ENCODE peak calls at places on chromosomes 6 and 20, in nine cellular contexts. B is HCT116, M is prostate gland, Z is H1, L is transverse colon, W is GM23338, V is sigmoid colon, K is stomach, Y is suprapubic skin. S is an unnamed sample.

GRCh38 chr6:9540534-9541126 is 874.2 kb downstream of the TFAP2A start:
- DNase-seq in K (no peak), Y (no peak), V (no peak), B (peak; percentile 47), L (no peak), Z (no peak), W (peak; percentile 61), M (peak; percentile 20), S (no peak)

GRCh38 chr6:79423216-79423615 is 114.0 kb downstream of the LCA5 start:
- DNase-seq in B (no peak), V (no peak), K (no peak), Z (no peak), L (no peak), Y (no peak), M (no peak), W (no peak), S (no peak)

GRCh38 chr20:21682576-21682975 is 22.9 kb upstream of the PAX1 start:
- DNase-seq in K (no peak), Z (no peak), W (no peak), V (no peak), L (no peak), M (no peak), B (no peak), Y (peak; percentile 82), S (no peak)

GRCh38 chr6:36956111-36956820 is 1.7 kb downstream of the PI16 start:
- DNase-seq in B (no peak), Y (peak; percentile 53), Z (no peak), W (no peak), K (peak; percentile 63), V (no peak), M (no peak), L (no peak), S (no peak)

GRCh38 chr6:81054011-81054410 is 698.5 kb downstream of the TENT5A start:
- DNase-seq in K (no peak), B (no peak), Z (no peak), L (no peak), W (no peak), Y (no peak), V (no peak), M (no peak), S (no peak)

GRCh38 chr20:58651823-58652605 is 931 bp downstream of the STX16 start:
- DNase-seq in W (peak; percentile 97), V (peak; percentile 71), Z (peak; percentile 66), K (peak; percentile 66), L (peak; percentile 74), Y (no peak), B (no peak), M (peak; percentile 36), S (peak; percentile 17)

GRCh38 chr20:34891166-34892062 is 15.0 kb downstream of the ACSS2 start:
- DNase-seq in Z (no peak), B (peak; percentile 64), Y (no peak), L (no peak), K (no peak), M (no peak), W (no peak), V (no peak), S (no peak)

GRCh38 chr6:109799664-109800063 is 108.6 kb downstream of the FIG4 start:
- DNase-seq in K (peak; percentile 30), M (no peak), Z (no peak), L (no peak), B (no peak), W (no peak), Y (no peak), V (no peak), S (no peak)

GRCh38 chr20:16351415-16351814 is 221.8 kb downstream of the KIF16B start:
- DNase-seq in W (no peak), M (no peak), K (no peak), V (no peak), Z (no peak), Y (no peak), L (no peak), B (no peak), S (no peak)

DNA sequence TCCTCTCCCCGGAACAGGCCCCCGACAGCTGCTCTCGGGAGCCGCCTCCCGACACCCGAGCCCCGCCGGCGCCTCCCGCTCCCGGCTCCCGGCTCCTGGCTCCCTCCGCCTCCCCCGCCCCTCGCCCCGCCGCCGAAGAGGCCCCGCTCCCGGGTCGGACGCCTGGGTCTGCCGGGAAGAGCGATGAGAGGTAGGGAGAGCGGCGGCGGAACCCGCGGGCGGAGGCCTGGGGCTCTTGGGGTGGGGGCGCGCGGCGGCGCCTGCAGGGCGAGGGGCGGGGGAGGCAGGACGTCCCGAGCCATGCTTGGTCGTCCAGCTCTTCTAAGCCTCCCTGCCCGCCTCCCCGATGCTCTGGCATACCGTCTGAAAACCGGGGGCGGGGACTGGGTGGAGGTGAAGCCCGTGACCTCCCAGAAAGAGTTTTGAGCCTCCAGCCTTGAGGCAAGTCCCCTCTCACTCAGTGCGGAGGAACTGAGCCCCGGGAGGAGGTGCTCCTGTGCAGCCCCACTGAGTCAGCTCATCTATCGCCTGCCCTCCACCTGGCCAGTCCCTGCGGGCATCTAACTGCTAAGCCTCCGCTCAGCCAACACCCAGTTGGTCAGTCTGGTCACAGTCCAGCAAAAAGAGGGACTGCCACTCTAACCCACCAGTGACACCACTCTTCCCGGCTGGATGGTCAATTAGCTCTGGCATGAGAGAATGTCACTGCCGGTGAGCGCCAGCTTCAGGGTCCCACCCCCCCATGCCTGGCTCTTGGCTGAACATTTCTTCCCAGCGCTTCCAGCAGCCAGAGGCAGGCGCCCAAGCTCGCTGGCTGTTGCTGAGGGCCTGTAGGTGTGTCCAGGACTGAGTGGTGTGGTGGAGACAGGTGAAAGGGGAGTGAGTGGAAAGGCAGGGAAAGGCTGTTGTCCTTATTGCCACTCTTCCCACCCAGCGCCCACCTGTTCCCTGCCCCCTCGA is 482 bp downstream of the DDR1 start:
- DNase-seq in M (no peak), Y (no peak), W (peak; percentile 81), L (peak; percentile 62), V (peak; percentile 80), B (no peak), Z (peak; percentile 65), K (peak; percentile 43), S (peak; percentile 64)
- H3K27ac ChIP-seq in M (peak overlapping the region; percentile 96), Y (peak overlapping the region; percentile 98), W (peak overlapping the region; percentile 88), L (peak overlapping the region; percentile 95), V (peak overlapping the region; percentile 89), B (peak overlapping the region; percentile 99), Z (peak overlapping the region; percentile 86), K (peak overlapping the region; percentile 94), S (peak overlapping the region; percentile 98)

GRCh38 chr6:26575494-26575939 is 21.2 kb upstream of the ABT1 start:
- DNase-seq in W (peak; percentile 74), M (no peak), K (no peak), B (no peak), Y (no peak), V (no peak), Z (no peak), L (no peak), S (no peak)

GRCh38 chr6:26570027-26570809 is 26.5 kb upstream of the ABT1 start:
- DNase-seq in Y (no peak), Z (peak; percentile 45), V (no peak), M (no peak), L (no peak), K (no peak), W (no peak), B (no peak), S (no peak)

GRCh38 chr6:26568601-26569432 is 27.9 kb upstream of the ABT1 start:
- DNase-seq in B (peak; percentile 92), W (peak; percentile 92), L (peak; percentile 98), Z (peak; percentile 99), Y (peak; percentile 97), K (peak; percentile 93), M (peak; percentile 93), V (peak; percentile 97), S (peak; percentile 94)

GRCh38 chr6:26569433-26569764 is 27.4 kb upstream of the ABT1 start:
- DNase-seq in L (no peak), V (no peak), Z (no peak), M (no peak), W (no peak), B (no peak), K (no peak), Y (no peak), S (no peak)

DNA sequence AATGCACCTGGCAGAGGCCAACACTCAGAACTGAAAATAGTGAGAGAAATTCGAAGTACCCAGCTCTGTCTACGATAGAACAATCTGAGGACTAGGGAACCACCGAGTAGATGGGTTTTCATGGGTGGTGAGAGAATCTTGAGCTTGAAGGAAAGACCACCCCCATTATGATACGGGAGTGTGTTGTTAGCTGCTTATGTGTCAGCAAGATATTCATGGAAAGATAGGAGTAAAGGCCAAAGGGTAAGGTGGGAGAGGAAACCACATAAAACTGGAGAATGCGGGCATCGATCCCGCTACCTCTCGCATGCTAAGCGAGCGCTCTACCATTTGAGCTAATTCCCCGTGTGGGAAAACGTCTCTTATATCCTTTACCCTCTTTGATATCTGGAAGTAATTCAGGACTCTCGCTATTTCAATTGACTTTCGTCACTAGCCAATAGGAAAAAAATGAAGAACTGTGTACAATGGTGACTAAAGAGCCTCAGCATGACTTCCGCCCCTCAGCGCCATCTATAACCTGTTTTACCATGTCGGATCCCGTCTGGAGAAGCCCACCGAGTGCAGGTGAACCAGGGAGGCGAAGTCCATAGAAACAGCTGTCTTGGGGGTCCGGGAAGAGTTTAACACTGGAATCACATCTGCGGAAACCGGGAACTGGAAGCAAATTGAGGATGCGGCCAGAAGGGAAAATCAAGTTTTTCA is 25.0 kb upstream of the ABT1 start:
- DNase-seq in B (peak; percentile 87), Y (no peak), M (peak; percentile 42), W (peak; percentile 89), V (no peak), L (peak; percentile 47), Z (peak; percentile 87), K (no peak), S (no peak)
- TF ChIP-seq POLR2AphosphoS5 in B (no peak), Y (peak; percentile 8), M (peak; percentile 77), W (no peak), V (peak; percentile 30), L (no peak), Z (no peak), K (peak; percentile 60), S (peak; percentile 69)

GRCh38 chr6:31903957-31904356 is 2.1 kb upstream of the ZBTB12 start:
- DNase-seq in M (no peak), Z (no peak), B (no peak), V (no peak), L (no peak), K (no peak), W (no peak), Y (no peak), S (no peak)

GRCh38 chr6:31901415-31901952 is 402 bp downstream of the ZBTB12 start:
- DNase-seq in M (peak; percentile 48), W (peak; percentile 63), Z (peak; percentile 68), V (peak; percentile 86), K (peak; percentile 57), B (no peak), L (peak; percentile 68), Y (peak; percentile 84), S (no peak)

GRCh38 chr6:31900917-31901414 is 920 bp downstream of the ZBTB12 start:
- DNase-seq in Y (no peak), B (no peak), M (no peak), L (peak; percentile 28), V (no peak), W (peak; percentile 64), Z (peak; percentile 70), K (no peak), S (no peak)

GRCh38 chr6:31899882-31900722 is 1.8 kb downstream of the ZBTB12 start:
- DNase-seq in Y (no peak), M (no peak), L (no peak), W (no peak), Z (no peak), V (no peak), K (no peak), B (no peak), S (no peak)

GRCh38 chr6:31901953-31902643 is at the start of gene ZBTB12:
- DNase-seq in W (peak; percentile 99), B (peak; percentile 89), K (peak; percentile 93), M (peak; percentile 92), Y (peak; percentile 92), Z (peak; percentile 93), L (peak; percentile 94), V (peak; percentile 98), S (peak; percentile 88)
- TF ChIP-seq CTCF in W (no peak), B (no peak), K (no peak), M (peak; percentile 21), Y (no peak), Z (no peak), L (no peak), V (peak; percentile 12), S (no peak)

GRCh38 chr20:50491926-50492634 is 18.1 kb upstream of the PTPN1 start:
- DNase-seq in M (no peak), L (peak; percentile 79), B (no peak), K (no peak), Z (no peak), W (no peak), Y (no peak), V (peak; percentile 30), S (no peak)
- H3K27ac ChIP-seq in M (no peak overlapping the region), L (no peak overlapping the region), B (peak overlapping the region; percentile 76), K (no peak overlapping the region), Z (no peak overlapping the region), W (no peak overlapping the region), Y (no peak overlapping the region), V (no peak overlapping the region), S (no peak overlapping the region)

S was measured in breast epithelium.